ENCODE peak calls at places on chromosome 19, in seven cellular contexts. B is HepG2, X is AG09319, Y is neural crest cell, O is A549, P is cardiac muscle cell, T is astrocyte of the cerebellum. I is an unnamed sample.
A peak's percentile ranks its signal among the peaks of the same experiment; 100 is the strongest.

GRCh38 chr19:3080281-3080680 is 13.9 kb upstream of the GNA11 start:
- DNase-seq in B (no peak), X (peak; percentile 20), Y (no peak), O (no peak), P (no peak), T (no peak), I (no peak)

GRCh38 chr19:18610556-18611326 is 1.9 kb upstream of the TMEM59L start:
- DNase-seq in B (peak; percentile 85), X (no peak), Y (no peak), O (no peak), P (no peak), T (no peak), I (no peak)

GRCh38 chr19:17240062-17240854 is 5.5 kb downstream of the NR2F6 start:
- DNase-seq in B (peak; percentile 60), X (no peak), Y (no peak), O (peak; percentile 77), P (no peak), T (no peak), I (no peak)

GRCh38 chr19:16509141-16510061 is 13.2 kb downstream of the C19orf44 start:
- DNase-seq in B (no peak), X (no peak), Y (no peak), O (no peak), P (peak; percentile 77), T (peak; percentile 26), I (no peak)

GRCh38 chr19:13366529-13367143 is 139.6 kb downstream of the CACNA1A start:
- DNase-seq in B (no peak), X (no peak), Y (peak; percentile 29), O (peak; percentile 34), P (peak; percentile 55), T (peak; percentile 3), I (no peak)

GRCh38 chr19:18650468-18651001 is 13.7 kb downstream of the KLHL26 start:
- DNase-seq in B (no peak), X (peak; percentile 84), Y (no peak), O (no peak), P (peak; percentile 69), T (peak; percentile 32), I (no peak)

GRCh38 chr19:16581971-16582343 is 9.7 kb upstream of the SLC35E1 start:
- DNase-seq in B (no peak), X (no peak), Y (no peak), O (no peak), P (no peak), T (no peak), I (no peak)

GRCh38 chr19:18580311-18580710 is 8.3 kb upstream of the REX1BD start:
- DNase-seq in B (no peak), X (no peak), Y (no peak), O (no peak), P (no peak), T (no peak), I (no peak)

GRCh38 chr19:46528601-46529447 is 33.2 kb upstream of the PNMA8B start:
- DNase-seq in B (no peak), X (no peak), Y (no peak), O (no peak), P (no peak), T (no peak), I (no peak)

GRCh38 chr19:17210296-17210695 is 4.9 kb upstream of the USE1 start:
- DNase-seq in B (no peak), X (no peak), Y (no peak), O (no peak), P (no peak), T (no peak), I (no peak)

GRCh38 chr19:29884466-29884865 is 57.6 kb upstream of the URI1 start:
- DNase-seq in B (no peak), X (no peak), Y (no peak), O (no peak), P (no peak), T (no peak), I (no peak)

GRCh38 chr19:15871570-15871969 is 26.3 kb downstream of the CYP4F2 start:
- DNase-seq in B (no peak), X (no peak), Y (no peak), O (no peak), P (no peak), T (no peak), I (no peak)

GRCh38 chr19:46755077-46755852 is 9.0 kb upstream of the STRN4 start:
- DNase-seq in B (no peak), X (no peak), Y (no peak), O (no peak), P (peak; percentile 80), T (no peak), I (no peak)

GRCh38 chr19:8655340-8655709 is 24.9 kb downstream of the NFILZ start:
- DNase-seq in B (no peak), X (no peak), Y (no peak), O (no peak), P (no peak), T (no peak), I (no peak)

GRCh38 chr19:51644636-51645271 is 1.9 kb downstream of the SIGLEC14 start:
- DNase-seq in B (no peak), X (no peak), Y (no peak), O (no peak), P (peak; percentile 1), T (no peak), I (no peak)

GRCh38 chr19:58364127-58364526 is 1.6 kb upstream of the ZNF497 start:
- DNase-seq in B (no peak), X (no peak), Y (no peak), O (no peak), P (no peak), T (no peak), I (no peak)

GRCh38 chr19:11964496-11964857 is 363 bp upstream of the ZNF763 start:
- DNase-seq in B (peak; percentile 17), X (no peak), Y (no peak), O (no peak), P (no peak), T (no peak), I (no peak)

GRCh38 chr19:12270854-12271253 is 23.8 kb downstream of the ZNF44 start:
- DNase-seq in B (no peak), X (no peak), Y (no peak), O (no peak), P (no peak), T (no peak), I (no peak)

GRCh38 chr19:3062165-3063105 is at the start of gene TLE5:
- DNase-seq in B (peak; percentile 43), X (no peak), Y (no peak), O (no peak), P (peak; percentile 67), T (no peak), I (no peak)

DNA sequence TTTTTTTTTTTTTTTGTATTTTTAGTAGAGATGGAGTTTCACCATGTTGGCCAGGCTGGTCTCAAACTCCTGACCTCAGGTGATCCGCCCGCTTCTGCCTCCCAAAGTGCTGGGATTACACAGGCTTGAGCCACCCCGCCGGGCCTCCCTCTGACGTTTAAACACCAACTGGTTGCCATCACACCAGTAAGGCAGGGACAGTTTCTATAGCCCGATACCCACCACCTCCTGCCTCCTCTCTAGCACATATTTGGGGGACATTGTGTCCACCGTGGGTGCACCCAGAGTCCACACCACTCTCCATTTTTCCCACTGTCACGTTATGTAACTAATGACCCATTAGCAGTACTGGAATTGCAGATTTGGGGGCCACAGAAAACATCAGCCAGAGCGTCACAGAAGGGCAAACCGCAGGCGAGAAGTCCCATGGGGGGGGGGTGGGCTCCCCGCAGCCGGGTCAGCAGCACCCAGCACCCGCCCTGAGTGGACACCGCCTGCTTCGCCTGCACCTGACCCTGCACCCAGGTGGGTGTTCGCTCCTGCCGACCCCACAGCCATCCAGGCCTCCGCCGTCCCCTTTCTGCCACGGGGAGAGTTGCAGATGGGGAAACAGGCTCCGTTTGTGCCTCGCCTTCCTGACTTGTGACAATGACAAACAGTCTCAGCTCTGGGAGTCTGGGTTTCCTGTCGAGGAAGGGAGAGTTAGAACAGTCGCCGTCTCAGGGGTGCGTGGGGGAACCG is 3.6 kb downstream of the ONECUT3 start:
- DNase-seq in B (no peak), X (no peak), Y (no peak), O (no peak), P (no peak), T (no peak), I (no peak)
- TF ChIP-seq CTCF in B (no peak), X (no peak), Y (no peak), O (no peak), P (no peak), T (no peak), I (no peak)

GRCh38 chr19:5690125-5690954 is at the start of gene RPL36:
- DNase-seq in B (peak; percentile 92), X (peak; percentile 92), Y (peak; percentile 100), O (peak; percentile 96), P (peak; percentile 98), T (peak; percentile 91), I (peak; percentile 100)

GRCh38 chr19:5686647-5687359 is 3.3 kb upstream of the RPL36 start:
- DNase-seq in B (peak; percentile 87), X (peak; percentile 79), Y (peak; percentile 100), O (peak; percentile 93), P (peak; percentile 96), T (peak; percentile 69), I (peak; percentile 99)

GRCh38 chr19:5684694-5685430 is 4.0 kb downstream of the HSD11B1L start:
- DNase-seq in B (no peak), X (no peak), Y (no peak), O (no peak), P (no peak), T (no peak), I (no peak)

GRCh38 chr19:5686326-5686646 is 3.8 kb upstream of the RPL36 start:
- DNase-seq in B (no peak), X (no peak), Y (peak; percentile 33), O (no peak), P (no peak), T (no peak), I (no peak)

GRCh38 chr19:5687360-5688198 is 2.5 kb upstream of the RPL36 start:
- DNase-seq in B (no peak), X (no peak), Y (no peak), O (no peak), P (no peak), T (no peak), I (no peak)
- TF ChIP-seq CTCF in B (no peak), X (no peak), Y (peak; percentile 23), O (no peak), P (no peak), T (no peak), I (peak; percentile 16)

GRCh38 chr19:49861541-49862410 is 5.6 kb downstream of the PNKP start:
- DNase-seq in B (no peak), X (no peak), Y (no peak), O (no peak), P (no peak), T (no peak), I (no peak)
- TF ChIP-seq CTCF in B (no peak), X (no peak), Y (no peak), O (no peak), P (no peak), T (no peak), I (no peak)

GRCh38 chr19:38072776-38073411 is 151.1 kb downstream of the DPF1 start:
- DNase-seq in B (no peak), X (no peak), Y (no peak), O (no peak), P (peak; percentile 51), T (no peak), I (no peak)

GRCh38 chr19:38071647-38072046 is 152.4 kb downstream of the DPF1 start:
- DNase-seq in B (no peak), X (no peak), Y (no peak), O (no peak), P (no peak), T (no peak), I (no peak)

GRCh38 chr19:38070573-38070972 is 153.4 kb downstream of the DPF1 start:
- DNase-seq in B (no peak), X (peak; percentile 3), Y (no peak), O (peak; percentile 88), P (peak; percentile 30), T (peak; percentile 13), I (no peak)

GRCh38 chr19:38076337-38076736 is 147.7 kb downstream of the DPF1 start:
- DNase-seq in B (no peak), X (no peak), Y (no peak), O (no peak), P (no peak), T (no peak), I (no peak)

GRCh38 chr19:38073806-38074685 is 150.0 kb downstream of the DPF1 start:
- DNase-seq in B (peak; percentile 67), X (no peak), Y (peak; percentile 22), O (no peak), P (no peak), T (no peak), I (no peak)
- TF ChIP-seq CTCF in B (peak; percentile 96), X (no peak), Y (peak; percentile 34), O (no peak), P (peak; percentile 8), T (no peak), I (peak; percentile 30)

I was measured in type B pancreatic cell.